ENCODE peak calls at places on chromosomes 7 and 10, in six cellular contexts. T, U, G, W, I and H are unnamed samples.

GRCh38 chr7:69787736-69788431 is 189.6 kb downstream of the AUTS2 start:
- DNase-seq in G (no peak), T (no peak), W (no peak), I (no peak), U (no peak), H (no peak)

GRCh38 chr10:86020139-86020538 is 346.5 kb downstream of the GRID1 start:
- DNase-seq in I (no peak), W (no peak), G (no peak), U (no peak), T (no peak), H (no peak)

GRCh38 chr7:128383781-128384180 is 22.3 kb upstream of the PRRT4 start:
- DNase-seq in U (no peak), W (no peak), T (no peak), I (no peak), G (no peak), H (no peak)

GRCh38 chr7:139087212-139087611 is 22.3 kb downstream of the ZC3HAV1 start:
- DNase-seq in W (no peak), T (no peak), I (no peak), G (no peak), U (no peak), H (no peak)

GRCh38 chr7:24052572-24053223 is 231.3 kb upstream of the NPY start:
- DNase-seq in G (no peak), W (no peak), T (peak), I (peak), U (no peak), H (no peak)

GRCh38 chr10:89697946-89698345 is 3.4 kb upstream of the KIF20B start:
- DNase-seq in U (no peak), I (no peak), G (no peak), W (no peak), T (no peak), H (no peak)

GRCh38 chr7:43669286-43670081 is 59.8 kb downstream of the COA1 start:
- DNase-seq in T (no peak), W (no peak), I (no peak), U (no peak), G (no peak), H (no peak)

GRCh38 chr7:44707558-44708230 is 41.0 kb upstream of the ZMIZ2 start:
- DNase-seq in G (no peak), U (no peak), T (no peak), I (no peak), W (no peak), H (no peak)

GRCh38 chr10:98374176-98374969 is 40.6 kb downstream of the PYROXD2 start:
- DNase-seq in U (no peak), W (no peak), G (no peak), I (peak), T (no peak), H (no peak)

GRCh38 chr7:38186593-38187314 is 8.7 kb downstream of the STARD3NL start:
- DNase-seq in I (peak), W (no peak), T (peak), G (no peak), U (no peak), H (no peak)

GRCh38 chr10:74165530-74165901 is 14.5 kb downstream of the ADK start:
- DNase-seq in W (no peak), I (peak), G (no peak), U (no peak), T (peak), H (no peak)

GRCh38 chr7:150910996-150911422 is 58.7 kb downstream of the AOC1 start:
- DNase-seq in W (no peak), U (no peak), I (no peak), T (peak), G (no peak), H (peak)

GRCh38 chr10:124245806-124246440 is 152.5 kb upstream of the CHST15 start:
- DNase-seq in U (peak), T (no peak), I (no peak), W (no peak), G (no peak), H (no peak)

GRCh38 chr7:74207586-74207985 is 2.2 kb upstream of the LAT2 start:
- DNase-seq in G (no peak), U (no peak), T (no peak), W (no peak), I (no peak), H (no peak)

GRCh38 chr10:43623351-43623750 is 17.1 kb downstream of the ZNF485 start:
- DNase-seq in I (peak), U (no peak), T (peak), W (no peak), G (no peak), H (no peak)

GRCh38 chr10:93363891-93364648 is 118.1 kb downstream of the MYOF start:
- DNase-seq in G (peak), T (no peak), I (no peak), W (no peak), U (peak), H (no peak)

GRCh38 chr7:129438839-129439640 is 4.8 kb downstream of the STRIP2 start:
- DNase-seq in W (no peak), T (peak), G (no peak), U (no peak), I (peak), H (no peak)

GRCh38 chr7:1668486-1668931 is 1.6 kb upstream of the ELFN1 start:
- DNase-seq in U (peak), T (peak), W (no peak), G (peak), I (no peak), H (no peak)

GRCh38 chr10:84360634-84361365 is 32.4 kb downstream of the CCSER2 start:
- DNase-seq in W (no peak), I (peak), T (peak), G (no peak), U (no peak), H (no peak)

GRCh38 chr7:109641445-109641844 is 1071.8 kb downstream of the DNAJB9 start:
- DNase-seq in G (no peak), T (peak), W (no peak), U (no peak), I (no peak), H (no peak)

GRCh38 chr7:110205899-110206298 is 885.0 kb upstream of the LRRN3 start:
- DNase-seq in G (no peak), U (no peak), T (no peak), W (no peak), I (no peak), H (no peak)

GRCh38 chr7:101681170-101682007 is 52.3 kb upstream of the MYL10 start:
- DNase-seq in T (peak), U (peak), I (peak), W (peak), G (peak), H (no peak)

GRCh38 chr10:88064608-88065383 is 201.4 kb downstream of the PTEN start:
- DNase-seq in I (peak), W (peak), U (no peak), G (peak), T (peak), H (peak)
- TF ChIP-seq POLR2A in I (no peak), W (no peak), U (no peak), G (no peak), T (no peak), H (no peak)

DNA sequence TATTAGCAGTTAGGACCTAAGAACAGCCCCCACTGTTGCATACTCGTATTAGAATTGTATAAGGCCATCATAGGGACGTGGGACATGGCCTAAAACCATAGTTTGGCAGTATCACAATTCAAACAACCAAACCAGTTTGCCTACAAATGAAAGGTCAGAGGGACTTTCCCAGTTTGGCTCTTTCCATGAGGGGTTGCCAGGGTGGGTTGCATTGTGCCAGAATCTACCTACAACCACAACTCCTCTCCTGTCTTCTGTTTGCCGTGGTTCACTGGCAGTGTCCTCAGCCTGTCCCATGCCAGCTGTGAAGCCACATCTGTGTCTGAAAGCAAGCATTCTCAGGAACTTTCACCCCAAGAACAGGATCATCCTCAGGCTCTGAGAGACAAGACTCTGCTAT is 44.5 kb downstream of the PIK3AP1 start:
- DNase-seq in U (no peak), G (no peak), T (no peak), W (no peak), I (no peak), H (no peak)
- TF ChIP-seq CTCF in U (no peak), G (no peak), T (no peak), W (no peak), I (no peak), H (no peak)

GRCh38 chr10:123008379-123009104 is at the start of the genes ACADSB and IKZF5:
- DNase-seq in I (peak), T (peak), U (peak), W (peak), G (peak), H (peak)
- TF ChIP-seq POLR2A in I (peak), T (peak), U (peak), W (peak), G (peak), H (peak)

GRCh38 chr7:16657656-16658279 is 11.8 kb downstream of the BZW2 start:
- DNase-seq in U (no peak), T (peak), G (no peak), W (no peak), I (peak), H (no peak)
- TF ChIP-seq CTCF in U (no peak), T (no peak), G (no peak), W (no peak), I (peak), H (peak)